ENCODE peak calls at places on chromosomes 1 and 21, in six cellular contexts. L is endodermal cell, S is mucosa of descending colon, Z is GM12865, U is ovary, W is transverse colon. B is an unnamed sample.

GRCh38 chr1:76035053-76035452 is 39.5 kb upstream of the ST6GALNAC3 start:
- DNase-seq in S (no peak), W (no peak), L (no peak), U (no peak), Z (no peak), B (no peak)

GRCh38 chr21:45295576-45296365 is 8.1 kb upstream of the POFUT2 start:
- DNase-seq in L (peak; percentile 35), W (peak; percentile 26), U (peak; percentile 49), S (peak; percentile 13), Z (no peak), B (peak; percentile 12)

GRCh38 chr1:23389846-23390321 is 20.2 kb upstream of the ZNF436 start:
- DNase-seq in W (no peak), Z (no peak), L (peak; percentile 42), S (no peak), U (no peak), B (no peak)

GRCh38 chr1:57117753-57118152 is 151.9 kb upstream of the C8B start:
- DNase-seq in S (no peak), W (no peak), Z (no peak), L (no peak), U (no peak), B (no peak)

GRCh38 chr1:230684146-230684545 is 29.8 kb downstream of the AGT start:
- DNase-seq in U (no peak), Z (no peak), W (no peak), S (no peak), L (no peak), B (no peak)

GRCh38 chr1:80358141-80358540 is 1351.6 kb upstream of the ADGRL4 start:
- DNase-seq in L (no peak), Z (no peak), S (no peak), U (no peak), W (no peak), B (no peak)

GRCh38 chr21:15706686-15707085 is 23.1 kb upstream of the USP25 start:
- DNase-seq in Z (no peak), S (no peak), L (peak; percentile 40), W (peak; percentile 23), U (no peak), B (no peak)

GRCh38 chr1:186617860-186618780 is 62.1 kb downstream of the PTGS2 start:
- DNase-seq in W (peak; percentile 66), U (no peak), Z (peak; percentile 92), S (peak; percentile 60), L (no peak), B (peak; percentile 78)

GRCh38 chr1:8239039-8239305 is 78.9 kb upstream of the SLC45A1 start:
- DNase-seq in Z (no peak), U (peak; percentile 72), L (no peak), S (peak; percentile 45), W (peak; percentile 66), B (peak; percentile 68)

GRCh38 chr1:178540646-178541045 is 27.7 kb downstream of the TEX35 start:
- DNase-seq in L (no peak), Z (no peak), S (no peak), W (no peak), U (no peak), B (no peak)

GRCh38 chr1:82399093-82399492 is 598.4 kb downstream of the ADGRL2 start:
- DNase-seq in S (no peak), W (no peak), Z (no peak), L (no peak), U (no peak), B (no peak)

GRCh38 chr1:186498695-186499389 is 37.9 kb upstream of the PDC start:
- DNase-seq in W (no peak), Z (no peak), U (no peak), L (no peak), S (no peak), B (no peak)

GRCh38 chr1:246012271-246012854 is 494.7 kb downstream of the SMYD3 start:
- DNase-seq in L (peak; percentile 51), U (no peak), W (no peak), S (no peak), Z (peak; percentile 56), B (no peak)

GRCh38 chr1:45093334-45093733 is 81.3 kb downstream of the UROD start:
- DNase-seq in Z (no peak), S (no peak), L (no peak), U (no peak), W (no peak), B (no peak)

GRCh38 chr1:185512442-185512841 is 195.4 kb upstream of the IVNS1ABP start:
- DNase-seq in S (no peak), W (no peak), L (no peak), Z (no peak), U (no peak), B (no peak)

GRCh38 chr1:218383681-218384080 is 38.5 kb downstream of the TGFB2 start:
- DNase-seq in S (no peak), U (no peak), L (no peak), W (no peak), Z (no peak), B (no peak)

GRCh38 chr1:12502300-12503109 is 115.5 kb downstream of the DHRS3 start:
- DNase-seq in U (no peak), W (no peak), Z (no peak), L (no peak), S (no peak), B (no peak)

GRCh38 chr1:157496121-157496526 is 56.2 kb downstream of the FCRL5 start:
- DNase-seq in U (no peak), S (no peak), Z (peak; percentile 60), L (peak; percentile 82), W (no peak), B (peak; percentile 65)

GRCh38 chr1:197799271-197799670 is 24.0 kb upstream of the DENND1B start:
- DNase-seq in L (peak; percentile 62), U (no peak), W (no peak), S (no peak), Z (peak; percentile 23), B (no peak)

GRCh38 chr1:234656070-234656875 is 46.3 kb upstream of the IRF2BP2 start:
- DNase-seq in W (no peak), S (no peak), Z (no peak), L (no peak), U (no peak), B (no peak)

GRCh38 chr1:24920155-24920925 is 9.7 kb downstream of the RUNX3 start:
- DNase-seq in L (no peak), U (peak; percentile 41), S (no peak), Z (peak; percentile 73), W (no peak), B (no peak)

GRCh38 chr1:152924191-152924590 is 15.8 kb downstream of the IVL start:
- DNase-seq in L (no peak), S (no peak), W (no peak), Z (peak; percentile 41), U (no peak), B (no peak)

GRCh38 chr1:119327066-119327435 is 41.5 kb upstream of the HAO2 start:
- DNase-seq in S (no peak), U (no peak), L (peak; percentile 92), W (no peak), Z (peak; percentile 20), B (no peak)

GRCh38 chr1:217089239-217090014 is 366.2 kb upstream of the ESRRG start:
- DNase-seq in S (peak; percentile 53), L (peak; percentile 68), W (peak; percentile 48), Z (no peak), U (no peak), B (peak; percentile 74)

GRCh38 chr1:154419620-154420020 is 14.5 kb downstream of the IL6R start:
- DNase-seq in S (peak; percentile 72), W (peak; percentile 79), L (peak; percentile 47), Z (no peak), U (peak; percentile 91), B (peak; percentile 83)

GRCh38 chr1:83747853-83748482 is 251.0 kb downstream of the TTLL7 start:
- DNase-seq in L (no peak), W (no peak), S (no peak), Z (no peak), U (no peak), B (no peak)

GRCh38 chr1:44946720-44947059 is 39.7 kb downstream of the EIF2B3 start:
- DNase-seq in U (no peak), S (no peak), L (no peak), W (no peak), Z (no peak), B (no peak)

GRCh38 chr1:187051618-187052232 is 223.0 kb downstream of the PLA2G4A start:
- DNase-seq in L (peak; percentile 59), S (no peak), Z (peak; percentile 73), W (no peak), U (no peak), B (no peak)

GRCh38 chr1:224430511-224431113 is 4.0 kb downstream of the WDR26 start:
- DNase-seq in S (no peak), L (no peak), Z (peak; percentile 58), W (no peak), U (no peak), B (no peak)

GRCh38 chr1:156709743-156710489 is 4.5 kb upstream of the CRABP2 start:
- DNase-seq in W (peak; percentile 63), L (no peak), U (no peak), S (peak; percentile 71), Z (no peak), B (no peak)

GRCh38 chr1:8144318-8144717 is 118.2 kb upstream of the ERRFI1 start:
- DNase-seq in L (no peak), W (no peak), S (no peak), Z (no peak), U (no peak), B (no peak)

GRCh38 chr1:55839626-55840025 is 624.5 kb upstream of the USP24 start:
- DNase-seq in L (no peak), Z (no peak), W (no peak), S (no peak), U (no peak), B (no peak)

GRCh38 chr1:30719406-30720270 is 3.7 kb downstream of the MATN1 start:
- DNase-seq in L (no peak), W (no peak), U (no peak), S (no peak), Z (peak; percentile 86), B (no peak)
- H3K4me3 ChIP-seq in L (peak overlapping the region; percentile 84), W (peak overlapping the region; percentile 57), U (peak overlapping the region; percentile 58), S (peak overlapping the region; percentile 19), Z (peak overlapping the region; percentile 69), B (peak overlapping the region; percentile 80)

DNA sequence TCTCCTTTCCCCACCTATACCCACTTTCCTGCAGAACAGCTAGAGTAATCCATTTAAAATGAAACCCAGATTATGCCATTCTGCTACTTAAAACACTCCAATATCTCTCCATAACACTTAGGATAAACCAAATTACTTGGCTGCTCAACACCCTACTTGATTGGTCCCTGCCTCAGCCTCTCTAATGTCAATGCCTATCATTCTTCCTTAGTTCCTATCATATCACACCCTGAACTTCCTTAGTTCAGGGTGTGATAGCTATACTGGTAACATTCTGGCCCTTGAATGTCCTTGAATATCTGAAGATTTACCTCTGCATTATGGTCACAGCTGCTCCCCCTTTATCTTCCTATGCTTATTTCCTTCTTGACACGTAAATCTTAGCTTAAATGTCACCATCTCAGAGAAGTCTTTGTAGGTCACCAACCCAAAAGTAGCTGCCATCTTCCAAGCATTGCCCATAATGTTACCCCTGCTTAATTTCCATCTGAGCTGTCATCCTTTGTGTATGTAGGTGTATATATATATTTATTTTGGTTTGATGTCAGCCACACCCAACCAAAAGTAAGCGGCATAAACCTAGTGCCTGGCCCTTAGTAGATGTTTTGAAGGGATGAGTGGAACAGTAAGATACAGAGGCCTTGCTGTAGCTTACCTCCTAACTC is 379.8 kb downstream of the PTPRC start:
- DNase-seq in L (no peak), U (no peak), S (no peak), W (no peak), Z (no peak), B (no peak)
- H3K4me3 ChIP-seq in L (no peak overlapping the region), U (no peak overlapping the region), S (no peak overlapping the region), W (no peak overlapping the region), Z (no peak overlapping the region), B (no peak overlapping the region)

GRCh38 chr1:182386980-182387379 is 4.6 kb downstream of the GLUL start:
- DNase-seq in L (no peak), U (no peak), W (no peak), Z (no peak), S (no peak), B (no peak)
- H3K4me3 ChIP-seq in L (peak overlapping the region; percentile 97), U (no peak overlapping the region), W (peak overlapping the region; percentile 19), Z (no peak overlapping the region), S (no peak overlapping the region), B (peak overlapping the region; percentile 5)

GRCh38 chr1:164823486-164824279 is 264.7 kb downstream of the PBX1 start:
- DNase-seq in W (peak; percentile 27), S (no peak), L (no peak), U (no peak), Z (no peak), B (no peak)
- H3K4me3 ChIP-seq in W (no peak overlapping the region), S (no peak overlapping the region), L (no peak overlapping the region), U (no peak overlapping the region), Z (no peak overlapping the region), B (no peak overlapping the region)